ENCODE peak calls at places on chromosome 12, in six cellular contexts. One of them, this sample, is unnamed.

GRCh38 chr12:54437243-54437642 is 18.2 kb upstream of the ITGA5 start:
- DNase-seq in brain microvascular endothelial cell: no peak
- DNase-seq in fibroblast of the aortic adventitia: no peak
- DNase-seq in astrocyte of the cerebellum: no peak
- DNase-seq in PC-3: peak
- DNase-seq in lower leg skin: no peak
- DNase-seq in this sample: no peak

GRCh38 chr12:131981388-131981787 is 31.6 kb downstream of the EP400 start:
- DNase-seq in brain microvascular endothelial cell: no peak
- DNase-seq in fibroblast of the aortic adventitia: no peak
- DNase-seq in astrocyte of the cerebellum: no peak
- DNase-seq in PC-3: no peak
- DNase-seq in lower leg skin: peak
- DNase-seq in this sample: no peak

GRCh38 chr12:19498099-19498498 is 58.8 kb downstream of the AEBP2 start:
- DNase-seq in brain microvascular endothelial cell: no peak
- DNase-seq in fibroblast of the aortic adventitia: no peak
- DNase-seq in astrocyte of the cerebellum: no peak
- DNase-seq in PC-3: no peak
- DNase-seq in lower leg skin: no peak
- DNase-seq in this sample: no peak

GRCh38 chr12:111624540-111624939 is 25.4 kb upstream of the ATXN2 start:
- DNase-seq in brain microvascular endothelial cell: no peak
- DNase-seq in fibroblast of the aortic adventitia: no peak
- DNase-seq in astrocyte of the cerebellum: no peak
- DNase-seq in PC-3: peak
- DNase-seq in lower leg skin: no peak
- DNase-seq in this sample: no peak

GRCh38 chr12:40286583-40286982 is 61.8 kb downstream of the LRRK2 start:
- DNase-seq in brain microvascular endothelial cell: no peak
- DNase-seq in fibroblast of the aortic adventitia: peak
- DNase-seq in astrocyte of the cerebellum: no peak
- DNase-seq in PC-3: peak
- DNase-seq in lower leg skin: no peak
- DNase-seq in this sample: no peak

GRCh38 chr12:68356060-68356748 is 24.0 kb upstream of the MDM1 start:
- DNase-seq in brain microvascular endothelial cell: no peak
- DNase-seq in fibroblast of the aortic adventitia: no peak
- DNase-seq in astrocyte of the cerebellum: no peak
- DNase-seq in PC-3: no peak
- DNase-seq in lower leg skin: no peak
- DNase-seq in this sample: no peak

GRCh38 chr12:47812797-47813490 is 6.8 kb downstream of the HDAC7 start:
- DNase-seq in brain microvascular endothelial cell: peak
- DNase-seq in fibroblast of the aortic adventitia: peak
- DNase-seq in astrocyte of the cerebellum: peak
- DNase-seq in PC-3: peak
- DNase-seq in lower leg skin: peak
- DNase-seq in this sample: peak

GRCh38 chr12:132887513-132888341 is at the start of gene CHFR:
- DNase-seq in brain microvascular endothelial cell: peak
- DNase-seq in fibroblast of the aortic adventitia: peak
- DNase-seq in astrocyte of the cerebellum: peak
- DNase-seq in PC-3: peak
- DNase-seq in lower leg skin: peak
- DNase-seq in this sample: peak

GRCh38 chr12:52314511-52314910 is 6.7 kb downstream of the KRT83 start:
- DNase-seq in brain microvascular endothelial cell: no peak
- DNase-seq in fibroblast of the aortic adventitia: no peak
- DNase-seq in astrocyte of the cerebellum: no peak
- DNase-seq in PC-3: no peak
- DNase-seq in lower leg skin: peak
- DNase-seq in this sample: no peak

GRCh38 chr12:131114942-131115584 is 161.4 kb downstream of the ADGRD1 start:
- DNase-seq in brain microvascular endothelial cell: no peak
- DNase-seq in fibroblast of the aortic adventitia: peak
- DNase-seq in astrocyte of the cerebellum: no peak
- DNase-seq in PC-3: no peak
- DNase-seq in lower leg skin: no peak
- DNase-seq in this sample: no peak

GRCh38 chr12:14883663-14884062 is 2.0 kb downstream of the MGP start:
- DNase-seq in brain microvascular endothelial cell: no peak
- DNase-seq in fibroblast of the aortic adventitia: no peak
- DNase-seq in astrocyte of the cerebellum: no peak
- DNase-seq in PC-3: no peak
- DNase-seq in lower leg skin: no peak
- DNase-seq in this sample: no peak

GRCh38 chr12:116261525-116262100 is 15.9 kb downstream of the MED13L start:
- DNase-seq in brain microvascular endothelial cell: no peak
- DNase-seq in fibroblast of the aortic adventitia: no peak
- DNase-seq in astrocyte of the cerebellum: no peak
- DNase-seq in PC-3: no peak
- DNase-seq in lower leg skin: no peak
- DNase-seq in this sample: no peak

GRCh38 chr12:54051916-54052744 is 1.5 kb upstream of the HOXC4 start:
- DNase-seq in brain microvascular endothelial cell: no peak
- DNase-seq in fibroblast of the aortic adventitia: no peak
- DNase-seq in astrocyte of the cerebellum: no peak
- DNase-seq in PC-3: peak
- DNase-seq in lower leg skin: no peak
- DNase-seq in this sample: no peak

GRCh38 chr12:45669093-45669492 is 60.4 kb upstream of the ARID2 start:
- DNase-seq in brain microvascular endothelial cell: no peak
- DNase-seq in fibroblast of the aortic adventitia: no peak
- DNase-seq in astrocyte of the cerebellum: no peak
- DNase-seq in PC-3: no peak
- DNase-seq in lower leg skin: no peak
- DNase-seq in this sample: no peak

GRCh38 chr12:10235761-10236631 is 23.3 kb downstream of the GABARAPL1 start:
- DNase-seq in brain microvascular endothelial cell: no peak
- DNase-seq in fibroblast of the aortic adventitia: peak
- DNase-seq in astrocyte of the cerebellum: no peak
- DNase-seq in PC-3: peak
- DNase-seq in lower leg skin: no peak
- DNase-seq in this sample: no peak

GRCh38 chr12:42590324-42590934 is 883 bp upstream of the PRICKLE1 start:
- DNase-seq in brain microvascular endothelial cell: no peak
- DNase-seq in fibroblast of the aortic adventitia: no peak
- DNase-seq in astrocyte of the cerebellum: no peak
- DNase-seq in PC-3: peak
- DNase-seq in lower leg skin: peak
- DNase-seq in this sample: no peak

GRCh38 chr12:76242813-76243540 is 105.2 kb downstream of the BBS10 start:
- DNase-seq in brain microvascular endothelial cell: no peak
- DNase-seq in fibroblast of the aortic adventitia: peak
- DNase-seq in astrocyte of the cerebellum: no peak
- DNase-seq in PC-3: no peak
- DNase-seq in lower leg skin: no peak
- DNase-seq in this sample: no peak

GRCh38 chr12:58915634-58916033 is 4.7 kb downstream of the LRIG3 start:
- DNase-seq in brain microvascular endothelial cell: peak
- DNase-seq in fibroblast of the aortic adventitia: peak
- DNase-seq in astrocyte of the cerebellum: peak
- DNase-seq in PC-3: peak
- DNase-seq in lower leg skin: no peak
- DNase-seq in this sample: no peak

GRCh38 chr12:103841690-103842584 is 903 bp upstream of the NT5DC3 start:
- DNase-seq in brain microvascular endothelial cell: peak
- DNase-seq in fibroblast of the aortic adventitia: peak
- DNase-seq in astrocyte of the cerebellum: peak
- DNase-seq in PC-3: peak
- DNase-seq in lower leg skin: peak
- DNase-seq in this sample: peak

GRCh38 chr12:57724936-57725740 is 13.4 kb downstream of the AGAP2 start:
- DNase-seq in brain microvascular endothelial cell: no peak
- DNase-seq in fibroblast of the aortic adventitia: no peak
- DNase-seq in astrocyte of the cerebellum: no peak
- DNase-seq in PC-3: no peak
- DNase-seq in lower leg skin: peak
- DNase-seq in this sample: no peak

GRCh38 chr12:6089041-6089823 is 35.2 kb downstream of the VWF start:
- DNase-seq in brain microvascular endothelial cell: no peak
- DNase-seq in fibroblast of the aortic adventitia: no peak
- DNase-seq in astrocyte of the cerebellum: no peak
- DNase-seq in PC-3: peak
- DNase-seq in lower leg skin: peak
- DNase-seq in this sample: no peak

GRCh38 chr12:111057726-111058125 is 137.3 kb upstream of the MYL2 start:
- DNase-seq in brain microvascular endothelial cell: no peak
- DNase-seq in fibroblast of the aortic adventitia: no peak
- DNase-seq in astrocyte of the cerebellum: no peak
- DNase-seq in PC-3: no peak
- DNase-seq in lower leg skin: no peak
- DNase-seq in this sample: no peak

GRCh38 chr12:65532744-65533143 is 254.3 kb downstream of the MSRB3 start:
- DNase-seq in brain microvascular endothelial cell: peak
- DNase-seq in fibroblast of the aortic adventitia: peak
- DNase-seq in astrocyte of the cerebellum: peak
- DNase-seq in PC-3: peak
- DNase-seq in lower leg skin: no peak
- DNase-seq in this sample: peak

GRCh38 chr12:130700492-130701401 is 15.4 kb downstream of the RIMBP2 start:
- DNase-seq in brain microvascular endothelial cell: no peak
- DNase-seq in fibroblast of the aortic adventitia: no peak
- DNase-seq in astrocyte of the cerebellum: no peak
- DNase-seq in PC-3: no peak
- DNase-seq in lower leg skin: peak
- DNase-seq in this sample: no peak

GRCh38 chr12:8033153-8034044 is 883 bp downstream of the FOXJ2 start:
- DNase-seq in brain microvascular endothelial cell: no peak
- DNase-seq in fibroblast of the aortic adventitia: no peak
- DNase-seq in astrocyte of the cerebellum: no peak
- DNase-seq in PC-3: peak
- DNase-seq in lower leg skin: peak
- DNase-seq in this sample: no peak

GRCh38 chr12:8031872-8032241 is 659 bp upstream of the FOXJ2 start:
- DNase-seq in brain microvascular endothelial cell: no peak
- DNase-seq in fibroblast of the aortic adventitia: no peak
- DNase-seq in astrocyte of the cerebellum: no peak
- DNase-seq in PC-3: no peak
- DNase-seq in lower leg skin: no peak
- DNase-seq in this sample: no peak

GRCh38 chr12:8034802-8035201 is 2.3 kb downstream of the FOXJ2 start:
- DNase-seq in brain microvascular endothelial cell: no peak
- DNase-seq in fibroblast of the aortic adventitia: no peak
- DNase-seq in astrocyte of the cerebellum: no peak
- DNase-seq in PC-3: peak
- DNase-seq in lower leg skin: no peak
- DNase-seq in this sample: no peak

GRCh38 chr12:8030189-8030588 is 2.3 kb upstream of the FOXJ2 start:
- DNase-seq in brain microvascular endothelial cell: no peak
- DNase-seq in fibroblast of the aortic adventitia: no peak
- DNase-seq in astrocyte of the cerebellum: no peak
- DNase-seq in PC-3: no peak
- DNase-seq in lower leg skin: no peak
- DNase-seq in this sample: no peak

DNA sequence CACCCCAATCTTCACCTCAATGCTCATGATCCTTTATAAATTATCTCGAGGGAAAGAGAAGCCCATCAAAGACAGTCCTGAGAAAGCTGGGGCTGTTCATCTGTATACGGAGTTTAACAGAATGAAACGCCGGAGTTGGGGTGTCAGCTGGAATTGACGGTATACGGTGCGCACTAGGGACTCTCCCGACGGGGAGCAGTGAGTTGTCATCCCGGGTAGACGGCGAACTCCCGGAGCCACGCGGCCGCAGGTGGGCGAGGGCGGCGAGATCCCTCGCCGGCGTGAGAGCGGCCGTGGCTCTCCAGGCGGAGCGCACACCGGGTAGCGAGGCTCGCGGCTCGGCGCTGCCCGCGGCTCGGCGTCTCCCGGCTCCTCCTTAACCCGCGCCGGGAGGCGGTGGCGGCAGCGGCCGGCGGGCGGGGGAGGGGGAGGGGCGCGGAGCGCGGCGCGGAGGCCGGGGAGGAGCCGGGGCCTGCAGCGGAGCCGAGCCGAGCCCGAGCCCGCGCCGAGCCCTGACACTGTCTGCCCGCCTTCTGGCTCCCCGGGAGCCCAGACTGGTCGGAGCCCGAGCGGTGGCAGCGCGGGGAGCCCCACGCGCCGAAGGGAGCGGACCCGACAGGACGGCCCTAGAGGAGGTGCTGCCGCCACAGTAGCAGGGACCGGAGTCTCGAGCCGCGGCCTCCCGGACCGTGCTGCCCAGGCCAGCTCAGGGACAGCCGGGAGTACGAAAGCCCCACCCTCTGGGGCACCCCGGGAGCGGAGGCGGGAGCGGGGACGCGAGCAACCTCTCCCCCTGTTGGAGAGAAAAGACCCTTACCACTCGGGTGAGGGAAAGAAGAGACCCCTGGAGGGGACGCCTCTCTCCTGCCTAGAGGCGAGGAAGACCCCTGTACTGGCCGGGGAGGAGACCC is at the start of gene FOXJ2:
- DNase-seq in brain microvascular endothelial cell: peak
- DNase-seq in fibroblast of the aortic adventitia: peak
- DNase-seq in astrocyte of the cerebellum: no peak
- DNase-seq in PC-3: peak
- DNase-seq in lower leg skin: peak
- DNase-seq in this sample: no peak
- TF ChIP-seq CTCF in brain microvascular endothelial cell: no peak
- TF ChIP-seq CTCF in fibroblast of the aortic adventitia: no peak
- TF ChIP-seq CTCF in astrocyte of the cerebellum: peak
- TF ChIP-seq CTCF in PC-3: no peak
- TF ChIP-seq CTCF in lower leg skin: no peak
- TF ChIP-seq CTCF in this sample: no peak

GRCh38 chr12:33438890-33439586 is 581 bp downstream of the SYT10 start:
- DNase-seq in brain microvascular endothelial cell: no peak
- DNase-seq in fibroblast of the aortic adventitia: peak
- DNase-seq in astrocyte of the cerebellum: no peak
- DNase-seq in PC-3: no peak
- DNase-seq in lower leg skin: no peak
- DNase-seq in this sample: no peak
- H3K4me3 ChIP-seq in brain microvascular endothelial cell: peak
- H3K4me3 ChIP-seq in fibroblast of the aortic adventitia: peak
- H3K4me3 ChIP-seq in astrocyte of the cerebellum: peak
- H3K4me3 ChIP-seq in PC-3: no peak
- H3K4me3 ChIP-seq in lower leg skin: peak
- H3K4me3 ChIP-seq in this sample: peak

DNA sequence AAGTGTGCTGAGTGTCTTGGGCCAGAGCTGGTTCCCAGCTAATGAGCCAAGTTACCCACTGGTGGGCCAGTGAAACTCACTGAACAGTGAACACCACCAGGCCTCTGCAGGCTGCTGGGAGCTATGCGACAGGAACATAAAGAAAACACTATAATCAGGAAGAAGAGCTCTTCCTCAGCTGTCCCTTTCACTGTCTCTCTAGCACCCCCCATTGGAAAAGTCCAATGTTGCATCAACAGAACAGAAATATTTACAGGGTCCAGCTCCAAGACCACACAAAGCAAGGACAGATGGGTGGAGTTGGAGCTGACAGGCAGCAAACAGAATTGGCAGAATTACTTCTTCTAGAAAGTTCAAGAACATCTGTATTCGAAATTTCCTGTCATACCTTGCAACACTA is 903.6 kb upstream of the TMEM132C start:
- DNase-seq in brain microvascular endothelial cell: peak
- DNase-seq in fibroblast of the aortic adventitia: no peak
- DNase-seq in astrocyte of the cerebellum: no peak
- DNase-seq in PC-3: peak
- DNase-seq in lower leg skin: no peak
- DNase-seq in this sample: no peak
- TF ChIP-seq CTCF in brain microvascular endothelial cell: peak
- TF ChIP-seq CTCF in fibroblast of the aortic adventitia: peak
- TF ChIP-seq CTCF in astrocyte of the cerebellum: peak
- TF ChIP-seq CTCF in PC-3: peak
- TF ChIP-seq CTCF in lower leg skin: no peak
- TF ChIP-seq CTCF in this sample: peak

GRCh38 chr12:28974890-28975289 is 174.2 kb upstream of the FAR2 start:
- DNase-seq in brain microvascular endothelial cell: no peak
- DNase-seq in fibroblast of the aortic adventitia: no peak
- DNase-seq in astrocyte of the cerebellum: no peak
- DNase-seq in PC-3: no peak
- DNase-seq in lower leg skin: no peak
- DNase-seq in this sample: no peak
- H3K4me3 ChIP-seq in brain microvascular endothelial cell: no peak
- H3K4me3 ChIP-seq in fibroblast of the aortic adventitia: no peak
- H3K4me3 ChIP-seq in astrocyte of the cerebellum: no peak
- H3K4me3 ChIP-seq in PC-3: no peak
- H3K4me3 ChIP-seq in lower leg skin: no peak
- H3K4me3 ChIP-seq in this sample: no peak